ENCODE peak calls at places on chromosomes 12 and 14, in eight cellular contexts. P, J, Z, E, A, U, K and N are unnamed samples.

GRCh38 chr12:53726342-53726741 is 910 bp downstream of the CALCOCO1 start:
- DNase-seq in P (no peak), U (no peak), A (no peak), Z (no peak), E (peak; percentile 34), K (no peak), J (no peak), N (peak; percentile 29)

GRCh38 chr14:103880334-103880985 is 33.1 kb upstream of the PPP1R13B start:
- DNase-seq in K (peak; percentile 15), J (peak; percentile 81), Z (peak; percentile 83), E (peak; percentile 77), A (peak; percentile 54), U (peak; percentile 47), P (no peak), N (peak; percentile 62)

GRCh38 chr12:6236641-6236940 is 36.4 kb downstream of the CD9 start:
- DNase-seq in Z (no peak), J (no peak), A (no peak), P (no peak), U (no peak), K (no peak), E (no peak), N (no peak)

GRCh38 chr12:74619886-74620285 is 82.3 kb downstream of the ATXN7L3B start:
- DNase-seq in K (no peak), A (no peak), U (no peak), J (no peak), E (no peak), P (no peak), Z (no peak), N (no peak)

GRCh38 chr14:30283822-30284446 is 275.0 kb upstream of the G2E3 start:
- DNase-seq in A (peak; percentile 17), K (peak; percentile 30), U (peak; percentile 46), P (no peak), J (no peak), E (peak; percentile 53), Z (no peak), N (no peak)

GRCh38 chr12:58302487-58303011 is 361.2 kb downstream of the ATP23 start:
- DNase-seq in U (no peak), J (no peak), E (no peak), Z (no peak), K (no peak), P (peak; percentile 68), A (no peak), N (no peak)

GRCh38 chr12:7638764-7639570 is 26.7 kb downstream of the APOBEC1 start:
- DNase-seq in K (peak; percentile 80), Z (peak; percentile 33), J (peak; percentile 72), E (peak; percentile 83), A (peak; percentile 63), U (peak; percentile 86), P (peak; percentile 84), N (peak; percentile 29)

GRCh38 chr14:77220246-77221017 is 38.8 kb downstream of the TMEM63C start:
- DNase-seq in E (no peak), K (no peak), Z (no peak), J (no peak), A (no peak), P (no peak), U (peak; percentile 44), N (no peak)

GRCh38 chr12:102965281-102966155 is 8.0 kb downstream of the ASCL1 start:
- DNase-seq in Z (no peak), U (peak; percentile 44), K (no peak), E (no peak), P (peak; percentile 74), J (no peak), A (no peak), N (no peak)

GRCh38 chr12:106289196-106289681 is 13.3 kb upstream of the TCP11L2 start:
- DNase-seq in P (no peak), A (no peak), Z (no peak), K (peak; percentile 41), E (peak; percentile 28), J (no peak), U (no peak), N (no peak)

GRCh38 chr14:97120204-97121120 is 323.3 kb downstream of the VRK1 start:
- DNase-seq in E (no peak), K (no peak), J (no peak), Z (no peak), U (no peak), A (no peak), P (no peak), N (peak; percentile 41)